ENCODE peak calls at places on chromosomes 16 and 17, in seven cellular contexts. G is transverse colon, L is stomach, V is HCT116, I is breast epithelium, M is H1, N is sigmoid colon. E is an unnamed sample.

GRCh38 chr16:29906520-29907244 is 6.4 kb downstream of the ASPHD1 start:
- DNase-seq in G (no peak), L (no peak), V (no peak), I (no peak), M (no peak), N (no peak), E (no peak)

GRCh38 chr17:40352779-40353394 is 11.7 kb downstream of the GJD3 start:
- DNase-seq in G (no peak), L (no peak), V (no peak), I (no peak), M (no peak), N (no peak), E (no peak)

GRCh38 chr16:29007865-29008593 is 23.2 kb downstream of the LAT start:
- DNase-seq in G (no peak), L (no peak), V (no peak), I (no peak), M (no peak), N (no peak), E (no peak)

GRCh38 chr16:66159987-66160386 is 206.5 kb upstream of the CDH5 start:
- DNase-seq in G (no peak), L (no peak), V (no peak), I (no peak), M (no peak), N (no peak), E (no peak)

GRCh38 chr16:84367750-84368320 is 503 bp upstream of the ATP2C2 start:
- DNase-seq in G (peak; percentile 60), L (peak; percentile 44), V (no peak), I (no peak), M (peak; percentile 57), N (no peak), E (no peak)

GRCh38 chr17:14515015-14515414 is 214.1 kb downstream of the HS3ST3B1 start:
- DNase-seq in G (no peak), L (no peak), V (no peak), I (no peak), M (no peak), N (no peak), E (no peak)

GRCh38 chr17:15651583-15652110 is 32.1 kb upstream of the FBXW10B start:
- DNase-seq in G (peak; percentile 94), L (peak; percentile 91), V (peak; percentile 95), I (peak; percentile 80), M (no peak), N (peak; percentile 97), E (peak; percentile 98)

GRCh38 chr16:19147627-19148026 is 20.4 kb upstream of the SYT17 start:
- DNase-seq in G (no peak), L (no peak), V (no peak), I (no peak), M (no peak), N (no peak), E (no peak)

GRCh38 chr16:19008245-19008644 is 24.5 kb downstream of the TMC7 start:
- DNase-seq in G (no peak), L (no peak), V (no peak), I (no peak), M (no peak), N (no peak), E (no peak)

GRCh38 chr17:65783845-65784334 is 222.4 kb upstream of the AXIN2 start:
- DNase-seq in G (peak; percentile 32), L (no peak), V (peak; percentile 76), I (no peak), M (no peak), N (no peak), E (no peak)

GRCh38 chr16:31204871-31205666 is 2.5 kb upstream of the PYCARD start:
- DNase-seq in G (no peak), L (no peak), V (no peak), I (no peak), M (no peak), N (no peak), E (no peak)

GRCh38 chr17:71975331-71975801 is 145.5 kb upstream of the SOX9 start:
- DNase-seq in G (peak; percentile 75), L (no peak), V (no peak), I (peak; percentile 33), M (no peak), N (peak; percentile 73), E (no peak)

GRCh38 chr16:64925166-64925565 is 196.7 kb downstream of the CDH11 start:
- DNase-seq in G (no peak), L (no peak), V (no peak), I (no peak), M (no peak), N (peak; percentile 63), E (no peak)

GRCh38 chr17:46044286-46044928 is 45.4 kb downstream of the STH start:
- DNase-seq in G (peak; percentile 81), L (peak; percentile 81), V (peak; percentile 75), I (peak; percentile 78), M (no peak), N (peak; percentile 92), E (no peak)

GRCh38 chr17:39002991-39003715 is 36.0 kb upstream of the FBXO47 start:
- DNase-seq in G (peak; percentile 62), L (peak; percentile 42), V (no peak), I (peak; percentile 65), M (no peak), N (peak; percentile 94), E (peak; percentile 91)

GRCh38 chr17:64494121-64494520 is 2.7 kb downstream of the POLG2 start:
- DNase-seq in G (no peak), L (no peak), V (no peak), I (no peak), M (no peak), N (no peak), E (no peak)

GRCh38 chr16:50320310-50320709 is 48.5 kb downstream of the BRD7 start:
- DNase-seq in G (no peak), L (no peak), V (no peak), I (no peak), M (no peak), N (no peak), E (no peak)

GRCh38 chr17:57395721-57396321 is 139.5 kb downstream of the MSI2 start:
- DNase-seq in G (no peak), L (no peak), V (no peak), I (no peak), M (no peak), N (no peak), E (no peak)

GRCh38 chr16:57949013-57949412 is 21.9 kb downstream of the CNGB1 start:
- DNase-seq in G (no peak), L (no peak), V (no peak), I (no peak), M (no peak), N (no peak), E (no peak)

GRCh38 chr17:49191407-49191916 is 18.9 kb downstream of the GNGT2 start:
- DNase-seq in G (no peak), L (no peak), V (no peak), I (no peak), M (no peak), N (no peak), E (no peak)

GRCh38 chr16:4293822-4294457 is 21.1 kb upstream of the TFAP4 start:
- DNase-seq in G (no peak), L (peak; percentile 58), V (no peak), I (no peak), M (peak; percentile 82), N (peak; percentile 84), E (no peak)

GRCh38 chr17:75774988-75775668 is 9.5 kb upstream of the UNK start:
- DNase-seq in G (peak; percentile 13), L (no peak), V (no peak), I (peak; percentile 36), M (peak; percentile 57), N (peak; percentile 68), E (no peak)

GRCh38 chr17:75771334-75772281 is 6.6 kb upstream of the GALK1 start:
- DNase-seq in G (peak; percentile 30), L (no peak), V (no peak), I (peak; percentile 18), M (no peak), N (peak; percentile 68), E (no peak)

GRCh38 chr17:75773808-75774470 is 8.9 kb upstream of the GALK1 start:
- DNase-seq in G (peak; percentile 13), L (no peak), V (no peak), I (peak; percentile 24), M (peak; percentile 70), N (peak; percentile 74), E (no peak)

GRCh38 chr17:75774471-75774987 is 9.5 kb upstream of the GALK1 start:
- DNase-seq in G (peak; percentile 23), L (no peak), V (no peak), I (peak; percentile 27), M (no peak), N (peak; percentile 68), E (no peak)

DNA sequence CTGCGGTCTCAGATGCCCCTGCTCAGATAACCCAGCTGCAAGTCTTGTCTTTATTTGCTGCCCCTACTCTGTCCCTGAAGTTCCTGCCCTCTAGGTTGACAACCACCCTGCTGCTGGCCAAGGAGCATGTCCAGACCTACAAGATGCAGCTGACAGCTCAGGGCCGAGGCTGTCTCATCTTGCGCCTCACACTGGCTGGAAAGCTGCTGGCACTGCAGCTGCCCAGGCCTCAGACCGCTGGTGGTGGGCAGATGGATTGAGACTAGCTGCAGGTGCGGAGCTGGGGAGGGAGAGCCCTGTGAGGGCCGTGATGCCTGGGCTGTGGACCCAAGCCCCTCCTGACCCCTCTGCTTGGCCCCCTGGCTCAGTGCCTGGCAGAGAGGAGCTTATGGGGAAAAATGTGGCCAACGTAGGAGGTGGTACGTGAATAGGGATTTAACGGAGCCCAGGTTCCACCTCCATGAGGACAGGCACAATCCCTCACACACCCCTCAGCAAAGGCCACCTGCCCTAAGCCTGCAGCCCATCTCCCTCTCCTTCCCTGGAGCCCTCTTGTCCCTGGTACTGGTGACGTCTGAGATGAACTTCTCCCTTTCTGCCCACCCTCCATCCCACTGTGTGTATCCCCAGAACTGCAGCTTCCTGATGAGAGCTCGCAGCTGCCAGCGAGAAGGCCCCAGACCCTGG is 8.3 kb upstream of the GALK1 start:
- DNase-seq in G (peak; percentile 14), L (no peak), V (no peak), I (peak; percentile 19), M (no peak), N (peak; percentile 69), E (no peak)
- TF ChIP-seq POLR2AphosphoS5 in G (peak; percentile 27), L (no peak), V (no peak), I (no peak), M (no peak), N (peak; percentile 18), E (no peak)

GRCh38 chr16:80852261-80852872 is 48.0 kb upstream of the CDYL2 start:
- DNase-seq in G (peak; percentile 11), L (no peak), V (peak; percentile 36), I (no peak), M (peak; percentile 54), N (no peak), E (no peak)
- TF ChIP-seq CTCF in G (peak; percentile 16), L (no peak), V (peak; percentile 77), I (no peak), M (peak; percentile 41), N (no peak), E (no peak)

GRCh38 chr16:21663889-21664647 is at the start of gene OTOA:
- DNase-seq in G (peak; percentile 23), L (no peak), V (no peak), I (no peak), M (peak; percentile 71), N (no peak), E (no peak)
- H3K4me3 ChIP-seq in G (no peak within 1 kb of the TSS), L (peak within 1 kb of the TSS; percentile 42), V (no peak within 1 kb of the TSS), I (peak within 1 kb of the TSS; percentile 64), M (no peak within 1 kb of the TSS), N (peak within 1 kb of the TSS; percentile 41), E (peak within 1 kb of the TSS; percentile 9)

DNA sequence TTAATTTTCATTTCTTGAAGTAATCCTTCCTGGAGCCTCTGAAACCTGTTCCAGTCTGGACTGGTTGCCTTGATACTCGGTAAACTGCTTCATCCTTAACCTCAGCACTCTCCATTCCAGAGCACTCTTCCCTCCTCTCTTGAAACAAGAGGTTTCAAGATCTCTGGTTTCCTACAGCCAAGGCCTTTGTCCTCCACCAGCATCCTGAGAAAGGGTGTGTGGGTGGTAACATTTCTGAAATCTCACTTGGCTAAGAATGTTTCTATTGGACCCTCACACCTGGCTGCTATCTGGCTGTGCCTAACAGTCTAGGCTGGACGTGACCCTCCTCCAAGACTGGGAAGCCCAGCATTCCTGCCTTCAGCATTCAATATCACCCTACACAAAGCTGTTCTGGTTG is 99.7 kb downstream of the CYTH1 start:
- DNase-seq in G (no peak), L (no peak), V (no peak), I (no peak), M (no peak), N (no peak), E (no peak)
- TF ChIP-seq POLR2AphosphoS5 in G (no peak), L (no peak), V (no peak), I (no peak), M (no peak), N (no peak), E (no peak)